ENCODE peak calls at places on chromosome 12, in ten cellular contexts. One of them, this sample, is unnamed.

GRCh38 chr12:63889236-63889635 is 44.7 kb downstream of the SRGAP1 start:
- DNase-seq in GM23248: peak
- DNase-seq in stimulated activated CD4-positive, alpha-beta T cell treated with anti-CD3 and anti-CD28 coated beads, Interleukin-12 subunit alpha, Interleukin-12 subunit beta, amount 100 ng/mL, for 48 hours: no peak
- DNase-seq in amygdala: no peak
- DNase-seq in AG09309: no peak
- DNase-seq in tibial nerve: no peak
- DNase-seq in Right ventricle myocardium superior: no peak
- DNase-seq in transverse colon: no peak
- DNase-seq in H54: peak
- DNase-seq in stimulated activated CD8-positive, alpha-beta memory T cell treated with anti-CD3 and anti-CD28 coated beads, Interleukin-2, amount 100 ng/mL, for 48 hours: no peak
- DNase-seq in this sample: no peak

GRCh38 chr12:16437281-16437816 is 89.9 kb downstream of the MGST1 start:
- DNase-seq in amygdala: no peak
- DNase-seq in stimulated activated CD8-positive, alpha-beta memory T cell treated with anti-CD3 and anti-CD28 coated beads, Interleukin-2, amount 100 ng/mL, for 48 hours: no peak
- DNase-seq in H54: no peak
- DNase-seq in GM23248: no peak
- DNase-seq in Right ventricle myocardium superior: no peak
- DNase-seq in stimulated activated CD4-positive, alpha-beta T cell treated with anti-CD3 and anti-CD28 coated beads, Interleukin-12 subunit alpha, Interleukin-12 subunit beta, amount 100 ng/mL, for 48 hours: no peak
- DNase-seq in AG09309: no peak
- DNase-seq in transverse colon: no peak
- DNase-seq in tibial nerve: no peak
- DNase-seq in this sample: no peak

GRCh38 chr12:74415633-74416032 is 122.0 kb upstream of the ATXN7L3B start:
- DNase-seq in H54: no peak
- DNase-seq in AG09309: no peak
- DNase-seq in stimulated activated CD8-positive, alpha-beta memory T cell treated with anti-CD3 and anti-CD28 coated beads, Interleukin-2, amount 100 ng/mL, for 48 hours: no peak
- DNase-seq in GM23248: peak
- DNase-seq in stimulated activated CD4-positive, alpha-beta T cell treated with anti-CD3 and anti-CD28 coated beads, Interleukin-12 subunit alpha, Interleukin-12 subunit beta, amount 100 ng/mL, for 48 hours: no peak
- DNase-seq in tibial nerve: no peak
- DNase-seq in Right ventricle myocardium superior: no peak
- DNase-seq in amygdala: no peak
- DNase-seq in transverse colon: no peak
- DNase-seq in this sample: no peak

GRCh38 chr12:27504506-27504905 is 19.5 kb upstream of the PPFIBP1 start:
- DNase-seq in stimulated activated CD4-positive, alpha-beta T cell treated with anti-CD3 and anti-CD28 coated beads, Interleukin-12 subunit alpha, Interleukin-12 subunit beta, amount 100 ng/mL, for 48 hours: no peak
- DNase-seq in GM23248: peak
- DNase-seq in AG09309: no peak
- DNase-seq in H54: no peak
- DNase-seq in Right ventricle myocardium superior: no peak
- DNase-seq in transverse colon: no peak
- DNase-seq in tibial nerve: no peak
- DNase-seq in amygdala: no peak
- DNase-seq in stimulated activated CD8-positive, alpha-beta memory T cell treated with anti-CD3 and anti-CD28 coated beads, Interleukin-2, amount 100 ng/mL, for 48 hours: no peak
- DNase-seq in this sample: peak

GRCh38 chr12:131242741-131243496 is 289.2 kb downstream of the ADGRD1 start:
- DNase-seq in stimulated activated CD4-positive, alpha-beta T cell treated with anti-CD3 and anti-CD28 coated beads, Interleukin-12 subunit alpha, Interleukin-12 subunit beta, amount 100 ng/mL, for 48 hours: no peak
- DNase-seq in tibial nerve: no peak
- DNase-seq in AG09309: no peak
- DNase-seq in GM23248: peak
- DNase-seq in Right ventricle myocardium superior: no peak
- DNase-seq in transverse colon: no peak
- DNase-seq in amygdala: no peak
- DNase-seq in stimulated activated CD8-positive, alpha-beta memory T cell treated with anti-CD3 and anti-CD28 coated beads, Interleukin-2, amount 100 ng/mL, for 48 hours: no peak
- DNase-seq in H54: no peak
- DNase-seq in this sample: no peak

GRCh38 chr12:64633940-64634337 is 23.6 kb downstream of the RASSF3 start:
- DNase-seq in transverse colon: peak
- DNase-seq in Right ventricle myocardium superior: peak
- DNase-seq in stimulated activated CD4-positive, alpha-beta T cell treated with anti-CD3 and anti-CD28 coated beads, Interleukin-12 subunit alpha, Interleukin-12 subunit beta, amount 100 ng/mL, for 48 hours: no peak
- DNase-seq in tibial nerve: no peak
- DNase-seq in amygdala: no peak
- DNase-seq in GM23248: peak
- DNase-seq in AG09309: no peak
- DNase-seq in H54: no peak
- DNase-seq in stimulated activated CD8-positive, alpha-beta memory T cell treated with anti-CD3 and anti-CD28 coated beads, Interleukin-2, amount 100 ng/mL, for 48 hours: no peak
- DNase-seq in this sample: peak

GRCh38 chr12:14514154-14514842 is 53.4 kb downstream of the PLBD1 start:
- DNase-seq in H54: no peak
- DNase-seq in transverse colon: peak
- DNase-seq in tibial nerve: no peak
- DNase-seq in stimulated activated CD4-positive, alpha-beta T cell treated with anti-CD3 and anti-CD28 coated beads, Interleukin-12 subunit alpha, Interleukin-12 subunit beta, amount 100 ng/mL, for 48 hours: no peak
- DNase-seq in amygdala: no peak
- DNase-seq in stimulated activated CD8-positive, alpha-beta memory T cell treated with anti-CD3 and anti-CD28 coated beads, Interleukin-2, amount 100 ng/mL, for 48 hours: no peak
- DNase-seq in AG09309: no peak
- DNase-seq in Right ventricle myocardium superior: no peak
- DNase-seq in GM23248: peak
- DNase-seq in this sample: peak

GRCh38 chr12:26195641-26196423 is 459 bp downstream of the SSPN start:
- DNase-seq in transverse colon: peak
- DNase-seq in H54: peak
- DNase-seq in amygdala: peak
- DNase-seq in stimulated activated CD4-positive, alpha-beta T cell treated with anti-CD3 and anti-CD28 coated beads, Interleukin-12 subunit alpha, Interleukin-12 subunit beta, amount 100 ng/mL, for 48 hours: no peak
- DNase-seq in stimulated activated CD8-positive, alpha-beta memory T cell treated with anti-CD3 and anti-CD28 coated beads, Interleukin-2, amount 100 ng/mL, for 48 hours: no peak
- DNase-seq in GM23248: peak
- DNase-seq in tibial nerve: peak
- DNase-seq in AG09309: no peak
- DNase-seq in Right ventricle myocardium superior: peak
- DNase-seq in this sample: peak

GRCh38 chr12:29148958-29149690 is at the start of gene FAR2:
- DNase-seq in GM23248: peak
- DNase-seq in stimulated activated CD8-positive, alpha-beta memory T cell treated with anti-CD3 and anti-CD28 coated beads, Interleukin-2, amount 100 ng/mL, for 48 hours: peak
- DNase-seq in tibial nerve: no peak
- DNase-seq in stimulated activated CD4-positive, alpha-beta T cell treated with anti-CD3 and anti-CD28 coated beads, Interleukin-12 subunit alpha, Interleukin-12 subunit beta, amount 100 ng/mL, for 48 hours: peak
- DNase-seq in H54: peak
- DNase-seq in AG09309: no peak
- DNase-seq in Right ventricle myocardium superior: peak
- DNase-seq in amygdala: no peak
- DNase-seq in transverse colon: peak
- DNase-seq in this sample: peak

GRCh38 chr12:96258451-96258933 is 64.3 kb downstream of the ELK3 start:
- DNase-seq in H54: peak
- DNase-seq in Right ventricle myocardium superior: peak
- DNase-seq in stimulated activated CD4-positive, alpha-beta T cell treated with anti-CD3 and anti-CD28 coated beads, Interleukin-12 subunit alpha, Interleukin-12 subunit beta, amount 100 ng/mL, for 48 hours: no peak
- DNase-seq in AG09309: peak
- DNase-seq in tibial nerve: no peak
- DNase-seq in amygdala: peak
- DNase-seq in GM23248: peak
- DNase-seq in stimulated activated CD8-positive, alpha-beta memory T cell treated with anti-CD3 and anti-CD28 coated beads, Interleukin-2, amount 100 ng/mL, for 48 hours: no peak
- DNase-seq in transverse colon: no peak
- DNase-seq in this sample: peak

GRCh38 chr12:110561471-110562201 is 21.5 kb downstream of the PPTC7 start:
- DNase-seq in tibial nerve: no peak
- DNase-seq in Right ventricle myocardium superior: no peak
- DNase-seq in stimulated activated CD8-positive, alpha-beta memory T cell treated with anti-CD3 and anti-CD28 coated beads, Interleukin-2, amount 100 ng/mL, for 48 hours: no peak
- DNase-seq in AG09309: no peak
- DNase-seq in amygdala: no peak
- DNase-seq in transverse colon: no peak
- DNase-seq in GM23248: peak
- DNase-seq in H54: no peak
- DNase-seq in stimulated activated CD4-positive, alpha-beta T cell treated with anti-CD3 and anti-CD28 coated beads, Interleukin-12 subunit alpha, Interleukin-12 subunit beta, amount 100 ng/mL, for 48 hours: no peak
- DNase-seq in this sample: no peak

GRCh38 chr12:69540606-69541386 is 44.5 kb upstream of the CCT2 start:
- DNase-seq in GM23248: peak
- DNase-seq in AG09309: peak
- DNase-seq in tibial nerve: no peak
- DNase-seq in H54: no peak
- DNase-seq in Right ventricle myocardium superior: no peak
- DNase-seq in transverse colon: no peak
- DNase-seq in stimulated activated CD4-positive, alpha-beta T cell treated with anti-CD3 and anti-CD28 coated beads, Interleukin-12 subunit alpha, Interleukin-12 subunit beta, amount 100 ng/mL, for 48 hours: no peak
- DNase-seq in stimulated activated CD8-positive, alpha-beta memory T cell treated with anti-CD3 and anti-CD28 coated beads, Interleukin-2, amount 100 ng/mL, for 48 hours: no peak
- DNase-seq in amygdala: no peak
- DNase-seq in this sample: no peak

GRCh38 chr12:6370994-6371754 is 4.2 kb downstream of the SCNN1A start:
- DNase-seq in tibial nerve: no peak
- DNase-seq in H54: peak
- DNase-seq in amygdala: no peak
- DNase-seq in transverse colon: peak
- DNase-seq in stimulated activated CD4-positive, alpha-beta T cell treated with anti-CD3 and anti-CD28 coated beads, Interleukin-12 subunit alpha, Interleukin-12 subunit beta, amount 100 ng/mL, for 48 hours: no peak
- DNase-seq in stimulated activated CD8-positive, alpha-beta memory T cell treated with anti-CD3 and anti-CD28 coated beads, Interleukin-2, amount 100 ng/mL, for 48 hours: no peak
- DNase-seq in AG09309: no peak
- DNase-seq in GM23248: peak
- DNase-seq in Right ventricle myocardium superior: no peak
- DNase-seq in this sample: peak